ENCODE peak calls at places on chromosomes 1 and 21, in six cellular contexts. E, K, P, Z, N and Y are unnamed samples. For H3K4me1, the result is how much of the 10 kb centered on the place peaks cover.

GRCh38 chr1:2525524-2525895 is 886 bp downstream of the PANK4 start:
- DNase-seq in E (no peak), K (peak), P (no peak), Z (no peak), N (no peak), Y (no peak)

GRCh38 chr1:173749137-173749536 is 34.4 kb downstream of the KLHL20 start:
- DNase-seq in E (no peak), K (no peak), P (peak), Z (no peak), N (no peak), Y (no peak)

GRCh38 chr1:223711838-223712183 is 528 bp upstream of the CAPN2 start:
- DNase-seq in E (no peak), K (no peak), P (no peak), Z (no peak), N (no peak), Y (peak)

GRCh38 chr1:87958711-87959110 is 630.0 kb downstream of the LMO4 start:
- DNase-seq in E (no peak), K (no peak), P (no peak), Z (no peak), N (no peak), Y (no peak)

GRCh38 chr1:4529579-4530445 is 124.6 kb upstream of the AJAP1 start:
- DNase-seq in E (no peak), K (no peak), P (no peak), Z (no peak), N (no peak), Y (no peak)

GRCh38 chr21:38384675-38385074 is 113.6 kb downstream of the ERG start:
- DNase-seq in E (no peak), K (no peak), P (no peak), Z (no peak), N (no peak), Y (no peak)

GRCh38 chr1:220956861-220957605 is 77.8 kb downstream of the HLX start:
- DNase-seq in E (no peak), K (no peak), P (peak), Z (peak), N (peak), Y (no peak)

GRCh38 chr21:37369307-37369854 is 2.8 kb downstream of the DYRK1A start:
- DNase-seq in E (no peak), K (no peak), P (no peak), Z (no peak), N (no peak), Y (no peak)

GRCh38 chr1:48329489-48329888 is 107.0 kb downstream of the SLC5A9 start:
- DNase-seq in E (no peak), K (no peak), P (peak), Z (no peak), N (peak), Y (no peak)

GRCh38 chr1:99573431-99574217 is 72.3 kb upstream of the PALMD start:
- DNase-seq in E (no peak), K (no peak), P (no peak), Z (no peak), N (peak), Y (no peak)

DNA sequence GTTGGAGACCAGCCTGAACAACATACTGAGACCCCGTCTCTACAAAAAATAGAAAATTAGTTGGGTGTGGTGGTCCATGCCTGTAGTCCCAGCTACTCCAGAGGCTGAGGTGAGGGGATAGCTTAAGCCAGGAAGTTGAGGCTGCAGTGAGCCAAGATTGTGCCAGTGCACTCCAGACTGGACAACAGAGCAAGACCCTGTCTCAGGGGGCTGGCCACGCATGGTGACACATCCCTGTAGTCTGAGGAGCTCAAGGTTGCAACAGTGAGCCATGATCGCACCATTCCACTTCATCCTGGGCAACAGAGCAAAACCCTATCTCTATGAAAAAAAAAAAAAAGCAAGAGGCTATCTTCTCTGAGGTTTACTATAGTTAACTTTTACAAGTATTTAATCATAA is 12.7 kb upstream of the UBE4B start:
- DNase-seq in E (no peak), K (no peak), P (no peak), Z (no peak), N (no peak), Y (peak)
- H3K4me1 ChIP-seq in E (under half), K (under half), P (under half), Z (under half), N (under half), Y (under half)

GRCh38 chr1:224732367-224733006 is 116.4 kb downstream of the CNIH3 start:
- DNase-seq in E (no peak), K (no peak), P (no peak), Z (no peak), N (no peak), Y (no peak)
- H3K9ac ChIP-seq in E (no peak), K (no peak), P (no peak), Z (no peak), N (no peak), Y (no peak)

GRCh38 chr1:94325379-94326302 is 88.3 kb upstream of the ARHGAP29 start:
- DNase-seq in E (no peak), K (no peak), P (peak), Z (peak), N (peak), Y (no peak)
- H3K4me1 ChIP-seq in E (under half), K (under half), P (under half), Z (half or more), N (under half), Y (under half)

DNA sequence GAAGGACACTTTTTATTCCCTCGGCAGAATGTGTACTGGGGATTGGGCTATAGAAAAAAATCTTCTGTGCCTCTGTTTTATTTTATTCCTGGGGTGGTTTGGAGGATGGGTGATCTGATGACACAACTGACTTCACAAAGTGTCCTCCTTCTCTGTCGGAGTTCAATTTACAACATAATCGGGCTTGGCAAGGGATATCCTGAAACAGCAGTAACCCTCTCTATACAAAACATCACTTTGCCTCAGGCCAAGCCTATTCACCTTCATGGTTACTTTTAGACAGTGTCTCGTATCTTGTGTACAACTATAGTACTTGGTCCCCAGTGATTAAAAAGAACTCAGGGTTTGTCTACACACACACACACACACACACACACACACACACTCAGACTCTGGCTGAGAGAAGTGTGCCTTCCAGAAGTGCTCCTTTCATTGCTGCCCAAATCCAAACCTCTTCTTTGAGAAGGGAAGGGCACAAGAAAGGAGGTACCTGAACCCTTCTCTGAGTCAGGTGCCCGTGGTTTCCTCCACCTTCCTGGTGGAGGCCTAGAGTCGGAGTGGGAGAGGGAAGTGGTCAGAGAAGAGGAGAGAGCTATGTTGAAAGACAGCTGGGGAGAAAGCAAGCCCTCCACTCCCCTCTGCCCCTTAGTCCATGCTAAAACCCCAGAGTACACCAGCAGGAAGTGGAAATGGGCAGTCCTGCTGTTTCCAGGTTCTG is 62.4 kb upstream of the POU2F1 start:
- DNase-seq in E (no peak), K (no peak), P (no peak), Z (no peak), N (no peak), Y (no peak)
- H3K9ac ChIP-seq in E (no peak), K (no peak), P (no peak), Z (no peak), N (no peak), Y (no peak)

DNA sequence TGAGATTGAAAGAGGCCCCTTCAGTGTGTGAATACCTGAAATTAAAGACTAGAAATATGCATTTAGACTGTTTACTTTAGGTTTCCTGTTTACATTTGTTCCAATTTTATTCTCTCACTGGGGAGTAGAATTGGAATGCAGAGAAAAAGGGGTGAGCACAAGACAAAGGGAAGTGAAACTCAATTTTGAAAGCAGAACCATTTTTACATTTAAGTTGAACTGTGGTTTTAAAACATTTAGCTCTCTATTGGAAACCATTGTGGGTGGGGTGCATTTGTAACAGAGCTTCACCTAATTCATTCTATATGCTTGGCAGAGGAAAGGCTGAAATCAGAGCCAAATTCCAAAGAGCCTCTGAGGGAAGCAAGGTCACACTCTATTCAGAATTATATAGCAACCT is 235.3 kb upstream of the C1orf105 start:
- DNase-seq in E (no peak), K (no peak), P (peak), Z (no peak), N (peak), Y (no peak)
- H3K4me1 ChIP-seq in E (under half), K (under half), P (under half), Z (under half), N (under half), Y (under half)

GRCh38 chr1:41751804-41752513 is 166.8 kb downstream of the HIVEP3 start:
- DNase-seq in E (no peak), K (no peak), P (peak), Z (no peak), N (peak), Y (no peak)
- H3K9ac ChIP-seq in E (no peak), K (no peak), P (no peak), Z (no peak), N (no peak), Y (no peak)

GRCh38 chr1:18944810-18945209 is 11.7 kb downstream of the IFFO2 start:
- DNase-seq in E (no peak), K (no peak), P (no peak), Z (no peak), N (no peak), Y (peak)

GRCh38 chr1:18948048-18948912 is 8.2 kb downstream of the IFFO2 start:
- DNase-seq in E (no peak), K (no peak), P (no peak), Z (peak), N (peak), Y (peak)

GRCh38 chr1:18947570-18947969 is 8.9 kb downstream of the IFFO2 start:
- DNase-seq in E (no peak), K (no peak), P (no peak), Z (no peak), N (no peak), Y (peak)

GRCh38 chr1:18945401-18945849 is 11.1 kb downstream of the IFFO2 start:
- DNase-seq in E (no peak), K (peak), P (peak), Z (no peak), N (peak), Y (peak)

GRCh38 chr1:18946550-18947381 is 9.7 kb downstream of the IFFO2 start:
- DNase-seq in E (no peak), K (no peak), P (no peak), Z (no peak), N (no peak), Y (peak)
- H3K4me1 ChIP-seq in E (half or more), K (under half), P (half or more), Z (half or more), N (half or more), Y (half or more)

GRCh38 chr1:192821296-192821695 is 12.5 kb downstream of the RGS2 start:
- DNase-seq in E (no peak), K (no peak), P (no peak), Z (no peak), N (no peak), Y (no peak)
- H3K9ac ChIP-seq in E (no peak), K (no peak), P (no peak), Z (no peak), N (no peak), Y (no peak)

GRCh38 chr1:31788138-31788824 is 24.1 kb upstream of the ADGRB2 start:
- DNase-seq in E (peak), K (peak), P (peak), Z (peak), N (peak), Y (peak)

GRCh38 chr1:31785947-31786290 is 21.8 kb upstream of the ADGRB2 start:
- DNase-seq in E (no peak), K (no peak), P (no peak), Z (no peak), N (no peak), Y (peak)

GRCh38 chr1:31786366-31787060 is 22.4 kb upstream of the ADGRB2 start:
- DNase-seq in E (no peak), K (no peak), P (no peak), Z (no peak), N (no peak), Y (peak)

GRCh38 chr1:31787786-31788137 is 23.6 kb upstream of the ADGRB2 start:
- DNase-seq in E (no peak), K (no peak), P (no peak), Z (no peak), N (no peak), Y (no peak)

GRCh38 chr1:31787261-31787660 is 23.1 kb upstream of the ADGRB2 start:
- DNase-seq in E (no peak), K (no peak), P (no peak), Z (no peak), N (no peak), Y (peak)
- H3K4me1 ChIP-seq in E (under half), K (under half), P (under half), Z (under half), N (under half), Y (under half)